ENCODE peak calls at places on chromosomes 6 and 20, in seven cellular contexts. One of them, this sample, is unnamed.

GRCh38 chr20:36384022-36384619 is 78.0 kb downstream of the DLGAP4 start:
- DNase-seq in AG10803: peak
- DNase-seq in B cell: no peak
- DNase-seq in PC-3: peak
- DNase-seq in stimulated activated CD4-positive, alpha-beta T cell treated with anti-CD3 and anti-CD28 coated beads, Interleukin-2, amount 100 ng/mL, for 48 hours: peak
- DNase-seq in SHP77: no peak
- DNase-seq in COR-L47: no peak
- DNase-seq in this sample: peak

GRCh38 chr20:13348301-13349239 is 127.5 kb downstream of the ISM1 start:
- DNase-seq in AG10803: peak
- DNase-seq in B cell: no peak
- DNase-seq in PC-3: no peak
- DNase-seq in stimulated activated CD4-positive, alpha-beta T cell treated with anti-CD3 and anti-CD28 coated beads, Interleukin-2, amount 100 ng/mL, for 48 hours: no peak
- DNase-seq in SHP77: no peak
- DNase-seq in COR-L47: no peak
- DNase-seq in this sample: no peak

GRCh38 chr20:63238491-63239126 is 2.9 kb downstream of the BIRC7 start:
- DNase-seq in AG10803: no peak
- DNase-seq in B cell: no peak
- DNase-seq in PC-3: no peak
- DNase-seq in stimulated activated CD4-positive, alpha-beta T cell treated with anti-CD3 and anti-CD28 coated beads, Interleukin-2, amount 100 ng/mL, for 48 hours: no peak
- DNase-seq in SHP77: no peak
- DNase-seq in COR-L47: no peak
- DNase-seq in this sample: no peak

GRCh38 chr6:33418690-33419291 is 884 bp upstream of the CUTA start:
- DNase-seq in AG10803: no peak
- DNase-seq in B cell: no peak
- DNase-seq in PC-3: no peak
- DNase-seq in stimulated activated CD4-positive, alpha-beta T cell treated with anti-CD3 and anti-CD28 coated beads, Interleukin-2, amount 100 ng/mL, for 48 hours: peak
- DNase-seq in SHP77: no peak
- DNase-seq in COR-L47: no peak
- DNase-seq in this sample: no peak

GRCh38 chr6:113095836-113096235 is 748.7 kb downstream of the RFPL4B start:
- DNase-seq in AG10803: no peak
- DNase-seq in B cell: no peak
- DNase-seq in PC-3: no peak
- DNase-seq in stimulated activated CD4-positive, alpha-beta T cell treated with anti-CD3 and anti-CD28 coated beads, Interleukin-2, amount 100 ng/mL, for 48 hours: no peak
- DNase-seq in SHP77: no peak
- DNase-seq in COR-L47: no peak
- DNase-seq in this sample: no peak

GRCh38 chr6:132344811-132345210 is 56.5 kb downstream of the MOXD1 start:
- DNase-seq in AG10803: no peak
- DNase-seq in B cell: no peak
- DNase-seq in PC-3: no peak
- DNase-seq in stimulated activated CD4-positive, alpha-beta T cell treated with anti-CD3 and anti-CD28 coated beads, Interleukin-2, amount 100 ng/mL, for 48 hours: no peak
- DNase-seq in SHP77: no peak
- DNase-seq in COR-L47: no peak
- DNase-seq in this sample: no peak

GRCh38 chr6:36788768-36789167 is 50.5 kb downstream of the CPNE5 start:
- DNase-seq in AG10803: no peak
- DNase-seq in B cell: no peak
- DNase-seq in PC-3: no peak
- DNase-seq in stimulated activated CD4-positive, alpha-beta T cell treated with anti-CD3 and anti-CD28 coated beads, Interleukin-2, amount 100 ng/mL, for 48 hours: no peak
- DNase-seq in SHP77: no peak
- DNase-seq in COR-L47: no peak
- DNase-seq in this sample: no peak

GRCh38 chr20:14712302-14712739 is 374.9 kb upstream of the FLRT3 start:
- DNase-seq in AG10803: peak
- DNase-seq in B cell: no peak
- DNase-seq in PC-3: peak
- DNase-seq in stimulated activated CD4-positive, alpha-beta T cell treated with anti-CD3 and anti-CD28 coated beads, Interleukin-2, amount 100 ng/mL, for 48 hours: no peak
- DNase-seq in SHP77: no peak
- DNase-seq in COR-L47: no peak
- DNase-seq in this sample: no peak

GRCh38 chr6:111805511-111806181 is 67.6 kb downstream of the FYN start:
- DNase-seq in AG10803: peak
- DNase-seq in B cell: peak
- DNase-seq in PC-3: peak
- DNase-seq in stimulated activated CD4-positive, alpha-beta T cell treated with anti-CD3 and anti-CD28 coated beads, Interleukin-2, amount 100 ng/mL, for 48 hours: peak
- DNase-seq in SHP77: no peak
- DNase-seq in COR-L47: no peak
- DNase-seq in this sample: no peak

GRCh38 chr6:44540881-44541280 is 153.4 kb downstream of the CDC5L start:
- DNase-seq in AG10803: no peak
- DNase-seq in B cell: peak
- DNase-seq in PC-3: no peak
- DNase-seq in stimulated activated CD4-positive, alpha-beta T cell treated with anti-CD3 and anti-CD28 coated beads, Interleukin-2, amount 100 ng/mL, for 48 hours: no peak
- DNase-seq in SHP77: no peak
- DNase-seq in COR-L47: no peak
- DNase-seq in this sample: no peak

GRCh38 chr6:161411265-161411944 is 137.5 kb upstream of the AGPAT4 start:
- DNase-seq in AG10803: no peak
- DNase-seq in B cell: no peak
- DNase-seq in PC-3: peak
- DNase-seq in stimulated activated CD4-positive, alpha-beta T cell treated with anti-CD3 and anti-CD28 coated beads, Interleukin-2, amount 100 ng/mL, for 48 hours: no peak
- DNase-seq in SHP77: no peak
- DNase-seq in COR-L47: no peak
- DNase-seq in this sample: no peak

GRCh38 chr6:143675946-143676345 is 1.8 kb upstream of the PHACTR2 start:
- DNase-seq in AG10803: peak
- DNase-seq in B cell: no peak
- DNase-seq in PC-3: peak
- DNase-seq in stimulated activated CD4-positive, alpha-beta T cell treated with anti-CD3 and anti-CD28 coated beads, Interleukin-2, amount 100 ng/mL, for 48 hours: no peak
- DNase-seq in SHP77: no peak
- DNase-seq in COR-L47: no peak
- DNase-seq in this sample: no peak

GRCh38 chr6:45566882-45567281 is 189.1 kb upstream of the SUPT3H start:
- DNase-seq in AG10803: no peak
- DNase-seq in B cell: no peak
- DNase-seq in PC-3: peak
- DNase-seq in stimulated activated CD4-positive, alpha-beta T cell treated with anti-CD3 and anti-CD28 coated beads, Interleukin-2, amount 100 ng/mL, for 48 hours: no peak
- DNase-seq in SHP77: no peak
- DNase-seq in COR-L47: no peak
- DNase-seq in this sample: no peak

GRCh38 chr20:52137850-52138249 is 53.7 kb downstream of the ZFP64 start:
- DNase-seq in AG10803: no peak
- DNase-seq in B cell: no peak
- DNase-seq in PC-3: no peak
- DNase-seq in stimulated activated CD4-positive, alpha-beta T cell treated with anti-CD3 and anti-CD28 coated beads, Interleukin-2, amount 100 ng/mL, for 48 hours: no peak
- DNase-seq in SHP77: no peak
- DNase-seq in COR-L47: no peak
- DNase-seq in this sample: no peak

GRCh38 chr6:168636147-168636982 is 195.4 kb downstream of the SMOC2 start:
- DNase-seq in AG10803: no peak
- DNase-seq in B cell: no peak
- DNase-seq in PC-3: no peak
- DNase-seq in stimulated activated CD4-positive, alpha-beta T cell treated with anti-CD3 and anti-CD28 coated beads, Interleukin-2, amount 100 ng/mL, for 48 hours: no peak
- DNase-seq in SHP77: no peak
- DNase-seq in COR-L47: no peak
- DNase-seq in this sample: peak

GRCh38 chr6:31086788-31087440 is 25.5 kb downstream of the C6orf15 start:
- DNase-seq in AG10803: peak
- DNase-seq in B cell: no peak
- DNase-seq in PC-3: peak
- DNase-seq in stimulated activated CD4-positive, alpha-beta T cell treated with anti-CD3 and anti-CD28 coated beads, Interleukin-2, amount 100 ng/mL, for 48 hours: no peak
- DNase-seq in SHP77: no peak
- DNase-seq in COR-L47: no peak
- DNase-seq in this sample: no peak

GRCh38 chr20:13723015-13723414 is 61.7 kb downstream of the ESF1 start:
- DNase-seq in AG10803: peak
- DNase-seq in B cell: no peak
- DNase-seq in PC-3: no peak
- DNase-seq in stimulated activated CD4-positive, alpha-beta T cell treated with anti-CD3 and anti-CD28 coated beads, Interleukin-2, amount 100 ng/mL, for 48 hours: no peak
- DNase-seq in SHP77: no peak
- DNase-seq in COR-L47: no peak
- DNase-seq in this sample: no peak

GRCh38 chr6:123962508-123962907 is 158.8 kb downstream of the NKAIN2 start:
- DNase-seq in AG10803: no peak
- DNase-seq in B cell: no peak
- DNase-seq in PC-3: peak
- DNase-seq in stimulated activated CD4-positive, alpha-beta T cell treated with anti-CD3 and anti-CD28 coated beads, Interleukin-2, amount 100 ng/mL, for 48 hours: no peak
- DNase-seq in SHP77: peak
- DNase-seq in COR-L47: peak
- DNase-seq in this sample: no peak

GRCh38 chr6:128870751-128871150 is 12.2 kb upstream of the LAMA2 start:
- DNase-seq in AG10803: no peak
- DNase-seq in B cell: no peak
- DNase-seq in PC-3: no peak
- DNase-seq in stimulated activated CD4-positive, alpha-beta T cell treated with anti-CD3 and anti-CD28 coated beads, Interleukin-2, amount 100 ng/mL, for 48 hours: no peak
- DNase-seq in SHP77: no peak
- DNase-seq in COR-L47: no peak
- DNase-seq in this sample: no peak

GRCh38 chr6:111096246-111096645 is 8.9 kb downstream of the SLC16A10 start:
- DNase-seq in AG10803: no peak
- DNase-seq in B cell: no peak
- DNase-seq in PC-3: peak
- DNase-seq in stimulated activated CD4-positive, alpha-beta T cell treated with anti-CD3 and anti-CD28 coated beads, Interleukin-2, amount 100 ng/mL, for 48 hours: no peak
- DNase-seq in SHP77: peak
- DNase-seq in COR-L47: peak
- DNase-seq in this sample: peak

GRCh38 chr6:154397491-154398195 is 41.0 kb upstream of the IPCEF1 start:
- DNase-seq in AG10803: no peak
- DNase-seq in B cell: no peak
- DNase-seq in PC-3: no peak
- DNase-seq in stimulated activated CD4-positive, alpha-beta T cell treated with anti-CD3 and anti-CD28 coated beads, Interleukin-2, amount 100 ng/mL, for 48 hours: no peak
- DNase-seq in SHP77: no peak
- DNase-seq in COR-L47: no peak
- DNase-seq in this sample: no peak

GRCh38 chr6:163260111-163260895 is 154.2 kb upstream of the QKI start:
- DNase-seq in AG10803: no peak
- DNase-seq in B cell: no peak
- DNase-seq in PC-3: no peak
- DNase-seq in stimulated activated CD4-positive, alpha-beta T cell treated with anti-CD3 and anti-CD28 coated beads, Interleukin-2, amount 100 ng/mL, for 48 hours: no peak
- DNase-seq in SHP77: no peak
- DNase-seq in COR-L47: peak
- DNase-seq in this sample: no peak

GRCh38 chr20:17542481-17542880 is 11.3 kb upstream of the BFSP1 start:
- DNase-seq in AG10803: no peak
- DNase-seq in B cell: no peak
- DNase-seq in PC-3: no peak
- DNase-seq in stimulated activated CD4-positive, alpha-beta T cell treated with anti-CD3 and anti-CD28 coated beads, Interleukin-2, amount 100 ng/mL, for 48 hours: no peak
- DNase-seq in SHP77: no peak
- DNase-seq in COR-L47: no peak
- DNase-seq in this sample: no peak

GRCh38 chr6:103798166-103798565 is 1061.6 kb downstream of the HACE1 start:
- DNase-seq in AG10803: no peak
- DNase-seq in B cell: no peak
- DNase-seq in PC-3: no peak
- DNase-seq in stimulated activated CD4-positive, alpha-beta T cell treated with anti-CD3 and anti-CD28 coated beads, Interleukin-2, amount 100 ng/mL, for 48 hours: no peak
- DNase-seq in SHP77: no peak
- DNase-seq in COR-L47: no peak
- DNase-seq in this sample: no peak

GRCh38 chr6:46366190-46366900 is 124.9 kb downstream of the RCAN2 start:
- DNase-seq in AG10803: no peak
- DNase-seq in B cell: no peak
- DNase-seq in PC-3: no peak
- DNase-seq in stimulated activated CD4-positive, alpha-beta T cell treated with anti-CD3 and anti-CD28 coated beads, Interleukin-2, amount 100 ng/mL, for 48 hours: no peak
- DNase-seq in SHP77: no peak
- DNase-seq in COR-L47: no peak
- DNase-seq in this sample: no peak

GRCh38 chr6:84078335-84078734 is 44.8 kb downstream of the MRAP2 start:
- DNase-seq in AG10803: no peak
- DNase-seq in B cell: no peak
- DNase-seq in PC-3: no peak
- DNase-seq in stimulated activated CD4-positive, alpha-beta T cell treated with anti-CD3 and anti-CD28 coated beads, Interleukin-2, amount 100 ng/mL, for 48 hours: no peak
- DNase-seq in SHP77: no peak
- DNase-seq in COR-L47: no peak
- DNase-seq in this sample: no peak

GRCh38 chr20:60579941-60580515 is 621.8 kb downstream of the CDH26 start:
- DNase-seq in AG10803: no peak
- DNase-seq in B cell: no peak
- DNase-seq in PC-3: no peak
- DNase-seq in stimulated activated CD4-positive, alpha-beta T cell treated with anti-CD3 and anti-CD28 coated beads, Interleukin-2, amount 100 ng/mL, for 48 hours: no peak
- DNase-seq in SHP77: no peak
- DNase-seq in COR-L47: no peak
- DNase-seq in this sample: no peak